ENCODE peak calls at places on chromosomes 5 and 9, in eight cellular contexts. P, B, R, J, Y, W, X and T are unnamed samples.

GRCh38 chr5:9354336-9355081 is 191.4 kb downstream of the SEMA5A start:
- DNase-seq in P (no peak), R (no peak), W (no peak), J (no peak), Y (no peak), X (no peak), B (no peak), T (no peak)

GRCh38 chr5:123209163-123210013 is 120.3 kb downstream of the PRDM6 start:
- DNase-seq in P (peak; percentile 7), W (no peak), J (peak; percentile 69), Y (no peak), X (no peak), R (peak; percentile 34), B (peak; percentile 96), T (no peak)

GRCh38 chr5:59479084-59479483 is 414.4 kb downstream of the PDE4D start:
- DNase-seq in P (no peak), B (no peak), J (no peak), W (no peak), R (no peak), Y (no peak), X (no peak), T (no peak)

GRCh38 chr9:115292584-115293271 is 174.8 kb upstream of the TNC start:
- DNase-seq in W (no peak), P (no peak), R (no peak), X (no peak), Y (no peak), B (no peak), J (no peak), T (no peak)

GRCh38 chr5:34001231-34001935 is 6.5 kb downstream of the AMACR start:
- DNase-seq in J (no peak), X (no peak), W (no peak), P (no peak), B (peak; percentile 31), R (peak; percentile 57), Y (no peak), T (no peak)

GRCh38 chr9:130029591-130029990 is 13.4 kb downstream of the FNBP1 start:
- DNase-seq in B (no peak), X (no peak), P (no peak), R (no peak), Y (no peak), W (no peak), J (no peak), T (no peak)

GRCh38 chr9:129719135-129719534 is 33.7 kb downstream of the PTGES start:
- DNase-seq in X (no peak), B (no peak), W (no peak), R (no peak), J (no peak), P (no peak), Y (no peak), T (no peak)

GRCh38 chr5:6642655-6643054 is 9.4 kb downstream of the SRD5A1 start:
- DNase-seq in R (no peak), W (no peak), B (no peak), J (no peak), Y (no peak), X (no peak), P (no peak), T (no peak)

GRCh38 chr9:1606253-1606652 is 408.9 kb upstream of the SMARCA2 start:
- DNase-seq in W (no peak), B (no peak), Y (no peak), J (no peak), X (no peak), P (no peak), R (no peak), T (no peak)

GRCh38 chr5:176188506-176189193 is 49.6 kb upstream of the SIMC1 start:
- DNase-seq in P (no peak), W (no peak), B (no peak), X (no peak), Y (no peak), R (no peak), J (no peak), T (no peak)

GRCh38 chr5:2184563-2185540 is 302.1 kb upstream of the IRX4 start:
- DNase-seq in B (no peak), P (no peak), W (no peak), R (no peak), J (no peak), Y (no peak), X (no peak), T (no peak)

GRCh38 chr5:177131711-177132503 is 1.7 kb upstream of the NSD1 start:
- DNase-seq in P (no peak), R (no peak), X (no peak), B (no peak), Y (peak; percentile 39), W (no peak), J (no peak), T (peak; percentile 33)

GRCh38 chr5:37792976-37793328 is 46.9 kb downstream of the GDNF start:
- DNase-seq in W (no peak), Y (no peak), J (peak; percentile 79), X (no peak), P (no peak), R (no peak), B (peak; percentile 81), T (no peak)

GRCh38 chr5:143721960-143722359 is 90.0 kb upstream of the HMHB1 start:
- DNase-seq in J (no peak), X (no peak), B (no peak), W (no peak), Y (no peak), R (no peak), P (no peak), T (no peak)

GRCh38 chr9:109986423-109987055 is 206.5 kb downstream of the PALM2AKAP2 start:
- DNase-seq in P (no peak), W (no peak), B (peak; percentile 97), X (no peak), Y (no peak), J (peak; percentile 83), R (no peak), T (no peak)

GRCh38 chr5:124007675-124008398 is 495.9 kb downstream of the CSNK1G3 start:
- DNase-seq in W (no peak), R (no peak), X (no peak), B (peak; percentile 14), Y (no peak), J (no peak), P (no peak), T (no peak)

GRCh38 chr5:178434851-178435250 is 155.3 kb downstream of the COL23A1 start:
- DNase-seq in R (no peak), J (no peak), W (no peak), Y (peak; percentile 72), B (no peak), P (no peak), X (no peak), T (no peak)

GRCh38 chr5:172666251-172666650 is 25.2 kb downstream of the NEURL1B start:
- DNase-seq in Y (no peak), R (no peak), P (no peak), J (no peak), X (no peak), W (no peak), B (no peak), T (no peak)

GRCh38 chr5:180135967-180136641 is 64.5 kb upstream of the RNF130 start:
- DNase-seq in X (no peak), J (no peak), B (no peak), R (no peak), Y (no peak), W (no peak), P (no peak), T (no peak)

GRCh38 chr9:94946256-94946655 is 219.8 kb downstream of the AOPEP start:
- DNase-seq in X (no peak), P (no peak), B (no peak), R (no peak), Y (no peak), W (no peak), J (no peak), T (no peak)

GRCh38 chr9:134496413-134497282 is 145.0 kb upstream of the COL5A1 start:
- DNase-seq in R (no peak), W (peak; percentile 10), J (peak; percentile 69), P (no peak), B (peak; percentile 41), Y (no peak), X (no peak), T (no peak)

GRCh38 chr9:126694206-126695081 is 80.7 kb downstream of the LMX1B start:
- DNase-seq in X (no peak), W (no peak), P (no peak), R (no peak), B (no peak), Y (no peak), J (no peak), T (no peak)

GRCh38 chr9:135294826-135295225 is 184.8 kb upstream of the PPP1R26 start:
- DNase-seq in Y (no peak), P (no peak), J (no peak), W (no peak), X (no peak), B (no peak), R (no peak), T (no peak)

GRCh38 chr9:98081477-98082219 is 25.1 kb downstream of the NANS start:
- DNase-seq in W (no peak), J (peak; percentile 85), B (peak; percentile 57), P (no peak), X (no peak), R (peak; percentile 41), Y (no peak), T (no peak)

GRCh38 chr9:120099064-120099463 is 480.9 kb downstream of the CDK5RAP2 start:
- DNase-seq in J (no peak), X (no peak), Y (no peak), P (no peak), B (no peak), W (no peak), R (no peak), T (no peak)

GRCh38 chr5:102668220-102668930 is 86.7 kb upstream of the PAM start:
- DNase-seq in R (no peak), B (no peak), P (no peak), Y (no peak), J (no peak), W (no peak), X (no peak), T (no peak)

GRCh38 chr5:138180183-138180782 is 1.4 kb downstream of the KIF20A start:
- DNase-seq in J (peak; percentile 48), Y (no peak), W (no peak), P (peak; percentile 53), R (no peak), X (peak; percentile 57), B (peak; percentile 71), T (no peak)

GRCh38 chr5:148237795-148238194 is 530 bp upstream of the MARCOL start:
- DNase-seq in W (no peak), Y (no peak), J (no peak), X (no peak), R (no peak), P (no peak), B (no peak), T (no peak)

GRCh38 chr9:91813261-91813795 is 136.7 kb downstream of the ROR2 start:
- DNase-seq in X (no peak), B (no peak), P (no peak), J (no peak), R (no peak), W (no peak), Y (no peak), T (no peak)

GRCh38 chr5:135135530-135136201 is 101.6 kb upstream of the PITX1 start:
- DNase-seq in B (peak; percentile 64), P (no peak), X (no peak), W (no peak), R (peak; percentile 77), J (no peak), Y (peak; percentile 36), T (no peak)

GRCh38 chr5:56656816-56657740 is 158.3 kb upstream of the MAP3K1 start:
- DNase-seq in B (no peak), P (no peak), X (no peak), W (no peak), R (no peak), J (no peak), Y (no peak), T (no peak)